ENCODE peak calls at places on chromosomes 7 and 10, in five cellular contexts. Z is foreskin fibroblast, E is dorsolateral prefrontal cortex, B is heart left ventricle, V is upper lobe of left lung. M is an unnamed sample.

GRCh38 chr7:40716052-40716451 is 581.2 kb downstream of the SUGCT start:
- DNase-seq in Z (peak), E (no peak), B (no peak), V (no peak), M (peak)

GRCh38 chr7:158786898-158787297 is 42.4 kb downstream of the ESYT2 start:
- DNase-seq in Z (no peak), E (no peak), B (no peak), V (no peak), M (no peak)

GRCh38 chr7:122675011-122675410 is 23.9 kb downstream of the RNF133 start:
- DNase-seq in Z (no peak), E (no peak), B (no peak), V (no peak), M (peak)

GRCh38 chr7:24442170-24442777 is 131.0 kb upstream of the PALS2 start:
- DNase-seq in Z (no peak), E (peak), B (no peak), V (peak), M (no peak)

GRCh38 chr7:87100326-87100725 is 40.9 kb upstream of the ELAPOR2 start:
- DNase-seq in Z (no peak), E (no peak), B (no peak), V (no peak), M (no peak)

GRCh38 chr7:74178632-74179031 is 4.5 kb downstream of the EIF4H start:
- DNase-seq in Z (peak), E (no peak), B (no peak), V (no peak), M (peak)

GRCh38 chr10:6191147-6191546 is 11.6 kb upstream of the PFKFB3 start:
- DNase-seq in Z (no peak), E (no peak), B (no peak), V (no peak), M (no peak)

GRCh38 chr7:99504281-99504602 is 220 bp upstream of the ZKSCAN5 start:
- DNase-seq in Z (no peak), E (peak), B (no peak), V (no peak), M (no peak)

GRCh38 chr10:15245530-15245929 is 77.0 kb upstream of the NMT2 start:
- DNase-seq in Z (peak), E (no peak), B (no peak), V (no peak), M (no peak)

GRCh38 chr10:109866168-109866994 is 56.9 kb downstream of the XPNPEP1 start:
- DNase-seq in Z (peak), E (peak), B (peak), V (no peak), M (peak)

GRCh38 chr7:123658023-123658422 is 2.4 kb downstream of the LMOD2 start:
- DNase-seq in Z (no peak), E (no peak), B (no peak), V (no peak), M (no peak)

GRCh38 chr10:43219848-43220247 is 47.0 kb downstream of the RASGEF1A start:
- DNase-seq in Z (no peak), E (no peak), B (peak), V (no peak), M (no peak)

GRCh38 chr10:21487416-21488180 is 37.9 kb downstream of the SKIDA1 start:
- DNase-seq in Z (no peak), E (no peak), B (no peak), V (no peak), M (no peak)

GRCh38 chr7:149226840-149227494 is 12.5 kb upstream of the ZNF212 start:
- DNase-seq in Z (peak), E (no peak), B (no peak), V (no peak), M (peak)

GRCh38 chr10:14519785-14520184 is 189.1 kb upstream of the FRMD4A start:
- DNase-seq in Z (no peak), E (no peak), B (no peak), V (no peak), M (no peak)

GRCh38 chr10:67735430-67735829 is 39.4 kb upstream of the CTNNA3 start:
- DNase-seq in Z (no peak), E (no peak), B (no peak), V (no peak), M (no peak)

GRCh38 chr10:20040012-20040411 is 223.8 kb downstream of the PLXDC2 start:
- DNase-seq in Z (no peak), E (no peak), B (no peak), V (no peak), M (peak)

GRCh38 chr10:131928248-131929095 is 27.7 kb downstream of the PPP2R2D start:
- DNase-seq in Z (no peak), E (no peak), B (no peak), V (peak), M (no peak)

GRCh38 chr7:88254721-88255120 is 34.9 kb upstream of the SRI start:
- DNase-seq in Z (peak), E (no peak), B (no peak), V (no peak), M (peak)

GRCh38 chr7:99365318-99366141 is 9.0 kb upstream of the ARPC1B start:
- DNase-seq in Z (no peak), E (no peak), B (peak), V (peak), M (peak)

GRCh38 chr7:45421096-45421495 is 153.1 kb upstream of the ADCY1 start:
- DNase-seq in Z (peak), E (no peak), B (no peak), V (no peak), M (peak)

DNA sequence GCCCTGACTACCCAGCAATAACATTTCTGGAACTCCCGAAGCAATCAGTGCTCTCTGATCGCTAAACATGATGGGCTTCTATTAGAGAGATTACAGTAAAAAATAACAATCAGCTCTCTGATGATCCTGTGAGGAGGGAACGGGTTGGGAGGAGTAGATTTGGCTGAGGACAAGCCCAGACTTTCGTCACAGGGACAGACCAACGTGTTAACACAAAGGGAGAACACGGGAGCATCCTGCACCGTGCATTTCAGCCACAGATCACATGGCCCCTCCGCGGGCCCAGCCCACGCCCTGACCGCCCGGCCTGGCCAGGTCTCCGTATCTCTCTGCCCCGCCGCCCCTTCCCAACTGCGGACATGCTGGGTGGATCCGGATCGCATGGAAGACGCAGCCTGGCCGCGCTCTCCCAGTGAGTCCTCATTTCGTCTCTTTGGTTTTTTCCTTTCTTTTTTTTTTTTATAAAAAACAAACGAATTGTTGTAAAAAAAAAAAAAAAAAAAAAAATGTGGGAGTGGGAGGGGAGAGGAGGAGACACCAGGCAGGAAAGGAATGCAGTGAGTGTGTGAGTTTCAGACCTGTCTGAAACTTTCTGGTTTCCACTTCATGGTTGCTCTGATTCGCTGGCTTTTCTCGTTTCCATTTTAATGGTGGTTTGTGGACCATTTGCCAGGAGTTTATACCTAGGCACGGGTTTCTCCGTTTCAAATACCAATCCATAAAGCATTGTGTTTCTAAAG is 94.9 kb upstream of the AGBL3 start:
- DNase-seq in Z (peak), E (peak), B (peak), V (peak), M (peak)
- H3K4me3 ChIP-seq in Z (peak), E (peak), B (peak), V (peak), M (peak)

GRCh38 chr7:105951597-105951996 is 11.5 kb upstream of the CDHR3 start:
- DNase-seq in Z (no peak), E (no peak), B (no peak), V (no peak), M (no peak)

GRCh38 chr7:105943486-105943885 is 19.6 kb upstream of the CDHR3 start:
- DNase-seq in Z (peak), E (no peak), B (no peak), V (no peak), M (no peak)

GRCh38 chr7:105940111-105940510 is 23.0 kb upstream of the CDHR3 start:
- DNase-seq in Z (no peak), E (no peak), B (no peak), V (no peak), M (no peak)

GRCh38 chr7:105941596-105941995 is 21.5 kb upstream of the CDHR3 start:
- DNase-seq in Z (no peak), E (no peak), B (no peak), V (no peak), M (no peak)

GRCh38 chr7:105945848-105946247 is 17.2 kb upstream of the CDHR3 start:
- DNase-seq in Z (no peak), E (no peak), B (no peak), V (no peak), M (no peak)
- TF ChIP-seq CTCF in Z (no peak), E (no peak), B (no peak), V (no peak), M (no peak)

GRCh38 chr10:8240861-8241260 is 186.4 kb downstream of the GATA3 start:
- DNase-seq in Z (no peak), E (no peak), B (no peak), V (no peak), M (no peak)

GRCh38 chr10:8235253-8236027 is 181.0 kb downstream of the GATA3 start:
- DNase-seq in Z (no peak), E (no peak), B (no peak), V (peak), M (no peak)

GRCh38 chr10:8233832-8234259 is 179.4 kb downstream of the GATA3 start:
- DNase-seq in Z (no peak), E (no peak), B (no peak), V (no peak), M (no peak)

GRCh38 chr10:8242295-8242872 is 187.9 kb downstream of the GATA3 start:
- DNase-seq in Z (no peak), E (no peak), B (no peak), V (no peak), M (no peak)

DNA sequence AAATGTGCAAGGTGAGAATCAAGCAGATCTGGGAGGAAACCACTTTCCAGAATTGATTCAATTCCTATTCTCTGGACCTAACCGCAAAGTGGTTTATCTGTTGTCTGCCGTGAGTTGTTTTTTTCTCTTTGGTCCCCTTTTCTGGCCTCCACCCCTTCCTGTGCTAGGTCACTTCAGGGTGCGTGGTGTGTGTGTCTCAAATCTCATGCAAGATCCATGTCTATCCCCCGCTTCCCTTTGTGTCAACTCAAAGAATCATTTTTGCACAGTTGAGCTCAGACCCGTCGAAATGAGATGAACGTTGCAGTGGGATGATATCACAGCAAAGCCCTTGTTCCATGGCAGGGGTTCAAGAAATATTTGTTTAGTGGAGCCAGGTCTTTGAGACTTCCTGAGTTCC is 184.5 kb downstream of the GATA3 start:
- DNase-seq in Z (no peak), E (no peak), B (no peak), V (no peak), M (no peak)
- H3K4me3 ChIP-seq in Z (no peak), E (no peak), B (no peak), V (no peak), M (no peak)

GRCh38 chr10:61842755-61843497 is 58.6 kb upstream of the ARID5B start:
- DNase-seq in Z (peak), E (no peak), B (no peak), V (no peak), M (peak)

GRCh38 chr10:61844116-61844515 is 57.4 kb upstream of the ARID5B start:
- DNase-seq in Z (no peak), E (no peak), B (no peak), V (no peak), M (no peak)

GRCh38 chr10:61839911-61840310 is 61.6 kb upstream of the ARID5B start:
- DNase-seq in Z (no peak), E (no peak), B (no peak), V (no peak), M (no peak)

GRCh38 chr10:61840403-61840802 is 61.1 kb upstream of the ARID5B start:
- DNase-seq in Z (no peak), E (no peak), B (no peak), V (no peak), M (no peak)

DNA sequence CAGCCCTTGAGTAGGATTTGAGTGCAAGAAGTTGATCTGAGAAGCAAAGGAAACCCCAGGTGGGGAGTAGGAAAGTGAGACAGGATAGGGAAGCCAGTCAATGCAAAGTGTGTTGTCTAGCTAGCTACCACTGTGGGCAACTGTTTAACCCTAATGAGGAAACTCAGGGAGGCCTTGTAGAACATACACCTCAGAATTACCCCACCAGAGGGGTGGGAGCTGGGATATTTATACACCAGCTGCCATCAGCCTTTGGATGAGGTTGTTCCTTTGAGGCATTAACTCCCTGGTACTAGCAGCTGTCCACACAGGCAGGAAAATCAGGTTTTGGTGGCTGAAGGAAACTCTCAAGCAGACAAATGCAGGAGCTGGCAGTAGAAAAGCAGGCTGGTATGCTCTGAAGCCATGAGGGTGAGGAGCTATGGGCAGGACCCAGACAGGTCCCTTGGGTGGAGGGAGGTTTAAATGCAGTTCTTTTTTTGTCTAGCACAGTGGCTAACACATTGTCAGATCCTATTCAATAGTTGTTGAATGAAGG is 60.1 kb upstream of the ARID5B start:
- DNase-seq in Z (no peak), E (no peak), B (no peak), V (no peak), M (no peak)
- TF ChIP-seq CTCF in Z (no peak), E (no peak), B (no peak), V (no peak), M (no peak)

M was measured in cardiac fibroblast.